ENCODE peak calls at places on chromosomes 16 and 17, in four cellular contexts. B, D, X and J are unnamed samples.

GRCh38 chr16:22915003-22915402 is 101.0 kb downstream of the HS3ST2 start:
- DNase-seq in B (no peak), D (no peak), X (no peak), J (no peak)

GRCh38 chr17:61463068-61463980 is 11.1 kb downstream of the TBX4 start:
- DNase-seq in B (peak), D (no peak), X (peak), J (no peak)

GRCh38 chr17:59365383-59365981 is 34.0 kb downstream of the YPEL2 start:
- DNase-seq in B (no peak), D (no peak), X (peak), J (peak)

GRCh38 chr17:4448197-4448980 is 14.6 kb downstream of the SPNS3 start:
- DNase-seq in B (no peak), D (no peak), X (no peak), J (no peak)

GRCh38 chr16:35599429-35600165 is 2140.2 kb downstream of the TP53TG3F start:
- DNase-seq in B (no peak), D (no peak), X (no peak), J (no peak)

GRCh38 chr17:61449707-61450640 is 2.2 kb upstream of the TBX4 start:
- DNase-seq in B (no peak), D (no peak), X (no peak), J (no peak)

GRCh38 chr16:84836234-84836647 is 16.5 kb downstream of the CRISPLD2 start:
- DNase-seq in B (peak), D (no peak), X (no peak), J (peak)

GRCh38 chr17:47987240-47987835 is 16.4 kb downstream of the CDK5RAP3 start:
- DNase-seq in B (peak), D (no peak), X (no peak), J (peak)

GRCh38 chr17:13114601-13115024 is 96.8 kb upstream of the ELAC2 start:
- DNase-seq in B (peak), D (no peak), X (peak), J (peak)

GRCh38 chr17:42819939-42820535 is 4.0 kb downstream of the BECN1 start:
- DNase-seq in B (peak), D (no peak), X (peak), J (peak)

DNA sequence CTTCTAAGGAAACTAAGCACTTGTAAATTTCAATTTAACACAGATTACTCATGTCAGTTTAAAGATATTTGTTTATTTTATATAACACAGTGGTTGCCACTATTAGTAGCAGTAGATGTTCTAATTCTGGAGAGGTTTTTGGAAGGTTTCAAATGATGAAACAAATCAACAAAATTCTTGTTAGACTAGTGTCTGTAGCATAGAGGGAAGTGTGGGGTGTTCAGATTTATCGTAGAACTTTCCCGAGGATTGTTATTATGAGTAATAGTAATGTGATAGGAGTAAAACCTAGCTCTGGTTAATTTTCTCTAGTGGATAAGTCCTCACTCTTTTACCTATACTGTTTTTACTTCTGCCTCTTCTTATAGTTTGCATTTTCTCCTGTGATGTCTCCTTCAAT is 6.3 kb downstream of the GAN start:
- DNase-seq in B (no peak), D (no peak), X (no peak), J (no peak)
- TF ChIP-seq USF1 in B (no peak), D (no peak), X (no peak), J (no peak)

GRCh38 chr17:63702223-63702577 is 2.3 kb upstream of the LIMD2 start:
- DNase-seq in B (no peak), D (no peak), X (no peak), J (no peak)
- TF ChIP-seq USF1 in B (no peak), D (no peak), X (no peak), J (no peak)

DNA sequence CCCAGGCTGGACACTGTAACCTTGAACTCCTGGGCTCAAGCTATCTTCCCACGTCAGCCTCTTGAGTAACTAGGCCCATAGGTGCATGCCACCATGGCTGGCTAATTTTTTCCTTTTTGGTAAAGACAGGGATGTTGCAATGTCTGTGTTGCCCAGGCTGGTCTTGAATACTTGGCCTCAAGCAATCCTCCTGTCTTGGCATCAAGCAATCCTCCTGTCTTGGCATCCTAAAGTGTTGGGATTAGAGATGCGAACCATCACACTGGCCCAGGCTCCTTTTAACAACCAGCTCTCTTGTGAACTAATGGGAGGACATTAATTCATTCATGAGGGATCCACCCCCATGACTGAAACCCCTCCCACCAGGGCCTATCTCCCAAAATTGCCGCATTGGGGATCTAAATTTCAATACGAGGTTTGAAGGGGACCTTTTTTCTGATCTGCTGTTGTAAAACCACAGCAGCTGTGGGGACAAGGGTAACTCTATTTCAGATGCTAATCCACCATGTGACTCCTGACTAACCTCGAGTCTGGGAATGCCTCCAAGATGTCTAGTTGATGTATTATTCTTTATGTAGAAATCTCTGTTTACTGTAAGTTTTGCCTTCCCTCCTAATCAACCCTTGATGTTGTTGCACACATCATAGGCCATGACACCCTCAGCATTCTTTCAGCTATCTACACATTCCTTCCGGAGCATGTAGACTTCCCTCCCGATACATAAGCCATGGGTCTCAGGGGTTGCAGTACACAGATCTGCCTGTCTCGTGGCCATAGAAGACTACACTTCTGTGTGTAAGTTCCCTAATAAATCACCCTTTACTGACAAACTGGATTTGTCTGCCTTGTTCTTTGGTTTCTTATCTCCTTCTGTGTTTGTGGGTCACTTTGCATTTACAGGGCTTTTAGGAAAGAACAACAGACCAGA is 37.6 kb downstream of the RNF112 start:
- DNase-seq in B (no peak), D (no peak), X (no peak), J (peak)
- TF ChIP-seq USF1 in B (no peak), D (no peak), X (no peak), J (peak)

GRCh38 chr16:49859139-49859947 is 3.4 kb upstream of the ZNF423 start:
- DNase-seq in B (peak), D (no peak), X (peak), J (no peak)
- TF ChIP-seq USF1 in B (no peak), D (no peak), X (no peak), J (no peak)

GRCh38 chr17:81057079-81057730 is 22.3 kb downstream of the BAIAP2 start:
- DNase-seq in B (no peak), D (no peak), X (peak), J (peak)

GRCh38 chr17:81053043-81053970 is 18.4 kb downstream of the BAIAP2 start:
- DNase-seq in B (no peak), D (no peak), X (no peak), J (peak)

GRCh38 chr17:81054308-81054707 is 19.4 kb downstream of the BAIAP2 start:
- DNase-seq in B (no peak), D (no peak), X (no peak), J (no peak)

GRCh38 chr17:81056352-81056751 is 21.4 kb downstream of the BAIAP2 start:
- DNase-seq in B (no peak), D (no peak), X (no peak), J (no peak)

DNA sequence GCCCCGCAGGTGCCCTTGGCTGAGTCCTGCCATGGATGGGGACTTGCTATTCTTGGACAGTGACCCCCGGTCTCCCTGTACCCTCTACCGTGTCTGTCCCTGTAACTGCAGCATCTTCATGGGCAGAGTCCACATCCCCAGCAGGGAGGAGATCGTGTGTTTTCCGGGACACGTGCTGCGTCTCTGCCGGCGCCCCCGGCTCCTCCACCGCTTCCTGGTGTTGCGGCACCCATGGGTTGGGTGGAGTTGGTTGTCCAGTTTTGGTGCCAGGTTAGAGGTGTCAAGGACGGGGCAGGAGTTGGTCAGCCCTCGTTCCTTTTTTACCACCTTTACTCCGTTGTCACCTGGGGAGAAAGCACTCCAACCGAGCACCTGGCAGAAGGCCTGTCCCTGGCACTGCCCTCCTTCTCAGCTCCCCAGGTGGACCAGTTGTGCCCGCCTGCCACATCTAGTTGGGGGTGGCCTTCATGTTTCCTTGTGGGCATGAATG is 20.0 kb downstream of the BAIAP2 start:
- DNase-seq in B (no peak), D (no peak), X (no peak), J (no peak)
- TF ChIP-seq USF1 in B (no peak), D (no peak), X (no peak), J (no peak)